ENCODE peak calls at places on chromosomes 7 and 10, in five cellular contexts. Q, H, S, X and A are unnamed samples.

GRCh38 chr7:81260152-81260551 is 341.3 kb upstream of the SEMA3C start:
- DNase-seq in S (peak), Q (no peak), X (peak), H (no peak), A (no peak)

GRCh38 chr7:94888542-94888941 is 18.9 kb upstream of the PPP1R9A start:
- DNase-seq in Q (no peak), X (no peak), S (peak), H (peak), A (no peak)

GRCh38 chr10:102413053-102413705 is 5.4 kb downstream of the PSD start:
- DNase-seq in X (no peak), S (no peak), H (no peak), Q (no peak), A (peak)

GRCh38 chr10:73086816-73087215 is 9.8 kb downstream of the P4HA1 start:
- DNase-seq in X (no peak), S (no peak), H (no peak), Q (no peak), A (no peak)

GRCh38 chr7:6718124-6718523 is 11.4 kb upstream of the ZNF12 start:
- DNase-seq in X (no peak), S (no peak), H (no peak), Q (no peak), A (no peak)

GRCh38 chr10:102460836-102461186 is 9.5 kb upstream of the C10orf95 start:
- DNase-seq in S (no peak), H (no peak), Q (no peak), X (no peak), A (no peak)

GRCh38 chr10:98586096-98586495 is 139.4 kb upstream of the HPS1 start:
- DNase-seq in X (no peak), H (no peak), S (no peak), Q (no peak), A (no peak)

GRCh38 chr10:119305860-119306513 is 98.6 kb downstream of the GRK5 start:
- DNase-seq in S (peak), H (no peak), X (peak), Q (peak), A (no peak)

GRCh38 chr7:75621124-75621523 is 117.6 kb downstream of the HIP1 start:
- DNase-seq in H (no peak), Q (no peak), S (no peak), X (no peak), A (no peak)

GRCh38 chr10:98312816-98313215 is 44.8 kb upstream of the LOXL4 start:
- DNase-seq in X (no peak), S (no peak), H (no peak), Q (no peak), A (no peak)

GRCh38 chr7:1015196-1015595 is 29.1 kb upstream of the GPR146 start:
- DNase-seq in H (no peak), S (no peak), X (no peak), Q (no peak), A (no peak)

GRCh38 chr7:107078517-107078966 is 34.0 kb downstream of the PRKAR2B start:
- DNase-seq in S (peak), X (peak), Q (no peak), H (peak), A (no peak)

GRCh38 chr10:104353325-104354048 is at the start of gene CFAP58:
- DNase-seq in H (peak), S (peak), Q (no peak), X (peak), A (peak)

GRCh38 chr10:19815478-19816419 is 483 bp upstream of the PLXDC2 start:
- DNase-seq in Q (peak), S (peak), H (peak), X (peak), A (no peak)

GRCh38 chr10:132516771-132517725 is 20.5 kb upstream of the INPP5A start:
- DNase-seq in S (peak), Q (peak), X (peak), H (peak), A (no peak)

GRCh38 chr10:132685121-132685891 is 100.6 kb downstream of the NKX6-2 start:
- DNase-seq in X (peak), H (no peak), Q (no peak), S (peak), A (no peak)

GRCh38 chr10:75430000-75430763 is 1.2 kb upstream of the LRMDA start:
- DNase-seq in H (no peak), X (no peak), Q (no peak), S (no peak), A (no peak)

GRCh38 chr10:118792501-118792900 is 37.7 kb upstream of the CACUL1 start:
- DNase-seq in S (peak), Q (peak), H (no peak), X (no peak), A (no peak)

GRCh38 chr7:132750530-132751281 is 174.4 kb upstream of the PLXNA4 start:
- DNase-seq in Q (no peak), H (no peak), X (peak), S (peak), A (no peak)

GRCh38 chr10:124820121-124820520 is 18.5 kb downstream of the ABRAXAS2 start:
- DNase-seq in S (no peak), X (no peak), Q (no peak), H (no peak), A (no peak)

GRCh38 chr10:124603376-124604213 is 140.6 kb downstream of the FAM53B start:
- DNase-seq in Q (no peak), H (no peak), X (no peak), S (no peak), A (no peak)

GRCh38 chr7:92695308-92696261 is 105.4 kb upstream of the FAM133B start:
- DNase-seq in X (peak), S (peak), H (peak), Q (peak), A (peak)

GRCh38 chr10:52232561-52233350 is 81.3 kb upstream of the DKK1 start:
- DNase-seq in S (no peak), X (no peak), Q (no peak), H (peak), A (no peak)

GRCh38 chr7:55477781-55478374 is 94.4 kb downstream of the VOPP1 start:
- DNase-seq in X (peak), Q (peak), S (peak), H (no peak), A (no peak)

GRCh38 chr7:91514591-91514990 is 250.4 kb downstream of the FZD1 start:
- DNase-seq in S (no peak), Q (no peak), X (no peak), H (no peak), A (no peak)

GRCh38 chr7:75795831-75796285 is 17.7 kb downstream of the CCL24 start:
- DNase-seq in H (peak), Q (no peak), X (no peak), S (peak), A (no peak)

GRCh38 chr10:87991946-87992345 is 128.5 kb downstream of the PTEN start:
- DNase-seq in H (no peak), S (peak), X (peak), Q (peak), A (no peak)

GRCh38 chr10:4103586-4103985 is 318.6 kb upstream of the KLF6 start:
- DNase-seq in Q (no peak), S (no peak), H (no peak), X (no peak), A (no peak)

GRCh38 chr7:133618970-133619369 is 366.1 kb downstream of the EXOC4 start:
- DNase-seq in S (no peak), H (no peak), Q (no peak), X (no peak), A (no peak)

GRCh38 chr7:134431805-134432204 is 27.1 kb downstream of the AKR1B1 start:
- DNase-seq in S (no peak), H (no peak), X (no peak), Q (no peak), A (no peak)

GRCh38 chr10:96588601-96589419 is 2.0 kb upstream of the TM9SF3 start:
- DNase-seq in X (peak), S (no peak), Q (no peak), H (no peak), A (no peak)

GRCh38 chr10:8051851-8052257 is 2.6 kb upstream of the GATA3 start:
- DNase-seq in X (no peak), H (no peak), S (no peak), Q (no peak), A (no peak)

GRCh38 chr7:8481752-8482446 is 48.5 kb downstream of the NXPH1 start:
- DNase-seq in S (no peak), H (peak), Q (no peak), X (no peak), A (no peak)

GRCh38 chr7:57646901-57647246 is 196.9 kb downstream of the ZNF716 start:
- DNase-seq in X (no peak), H (no peak), S (no peak), Q (no peak), A (no peak)

GRCh38 chr7:24828871-24829661 is 71.8 kb upstream of the GSDME start:
- DNase-seq in Q (peak), S (no peak), H (peak), X (no peak), A (no peak)

GRCh38 chr7:32145911-32146310 is 75.7 kb upstream of the PDE1C start:
- DNase-seq in X (no peak), H (no peak), S (no peak), Q (no peak), A (no peak)

GRCh38 chr7:116691664-116692063 is 19.7 kb downstream of the MET start:
- DNase-seq in H (peak), Q (no peak), X (no peak), S (peak), A (no peak)

GRCh38 chr7:112161253-112162160 is 44.7 kb downstream of the DOCK4 start:
- DNase-seq in S (no peak), X (no peak), Q (no peak), H (no peak), A (no peak)

GRCh38 chr7:157009170-157009777 is 1.2 kb downstream of the MNX1 start:
- DNase-seq in S (no peak), X (no peak), Q (no peak), H (no peak), A (peak)

GRCh38 chr10:104077282-104078151 is 8.2 kb downstream of the COL17A1 start:
- DNase-seq in H (no peak), Q (no peak), S (no peak), X (no peak), A (no peak)